ENCODE peak calls at places on chromosome 13, in ten cellular contexts. F is psoas muscle; Q is NAMALWA; C is RWPE1; U is endothelial cell of umbilical vein; A is upper lobe of left lung; J is effector memory CD4-positive, alpha-beta T cell; V is caudate nucleus; I is upper lobe of right lung; T is SK-MEL-5. G is an unnamed sample.

GRCh38 chr13:113794764-113795173 is 35.7 kb downstream of the TMEM255B start:
- DNase-seq in F (no peak), Q (no peak), C (no peak), U (no peak), A (peak), J (no peak), V (no peak), I (peak), T (no peak), G (no peak)

GRCh38 chr13:92272177-92272576 is 873.8 kb downstream of the GPC5 start:
- DNase-seq in F (no peak), Q (no peak), C (no peak), U (no peak), A (no peak), J (no peak), V (no peak), I (no peak), T (no peak), G (no peak)

GRCh38 chr13:109989155-109989554 is 202.8 kb upstream of the IRS2 start:
- DNase-seq in F (no peak), Q (no peak), C (no peak), U (no peak), A (no peak), J (no peak), V (no peak), I (no peak), T (no peak), G (no peak)

GRCh38 chr13:29359181-29359580 is 236.3 kb downstream of the SLC7A1 start:
- DNase-seq in F (no peak), Q (no peak), C (no peak), U (no peak), A (peak), J (no peak), V (no peak), I (no peak), T (no peak), G (no peak)

GRCh38 chr13:29081036-29081435 is 260.9 kb downstream of the MTUS2 start:
- DNase-seq in F (no peak), Q (peak), C (no peak), U (no peak), A (no peak), J (no peak), V (no peak), I (no peak), T (peak), G (no peak)

GRCh38 chr13:110949116-110949515 is 34.2 kb upstream of the ANKRD10 start:
- DNase-seq in F (no peak), Q (no peak), C (no peak), U (no peak), A (peak), J (no peak), V (no peak), I (no peak), T (no peak), G (no peak)

GRCh38 chr13:94236876-94237275 is 242.6 kb downstream of the DCT start:
- DNase-seq in F (no peak), Q (no peak), C (no peak), U (no peak), A (no peak), J (no peak), V (no peak), I (no peak), T (no peak), G (no peak)

GRCh38 chr13:24138911-24139310 is 21.6 kb upstream of the SPATA13 start:
- DNase-seq in F (no peak), Q (no peak), C (no peak), U (no peak), A (no peak), J (no peak), V (no peak), I (no peak), T (no peak), G (no peak)

GRCh38 chr13:112947796-112948195 is 21.2 kb upstream of the MCF2L start:
- DNase-seq in F (no peak), Q (no peak), C (no peak), U (no peak), A (no peak), J (no peak), V (no peak), I (no peak), T (no peak), G (no peak)

GRCh38 chr13:26220575-26220974 is 1.5 kb downstream of the RNF6 start:
- DNase-seq in F (no peak), Q (no peak), C (peak), U (peak), A (no peak), J (no peak), V (no peak), I (no peak), T (peak), G (no peak)

GRCh38 chr13:27425151-27425917 is 915 bp downstream of the GTF3A start:
- DNase-seq in F (no peak), Q (peak), C (no peak), U (no peak), A (no peak), J (no peak), V (no peak), I (no peak), T (no peak), G (no peak)

GRCh38 chr13:44576396-44577235 is 486 bp upstream of the TSC22D1 start:
- DNase-seq in F (peak), Q (no peak), C (peak), U (no peak), A (peak), J (peak), V (no peak), I (peak), T (peak), G (no peak)

GRCh38 chr13:94387047-94387446 is 92.4 kb downstream of the DCT start:
- DNase-seq in F (no peak), Q (no peak), C (no peak), U (no peak), A (no peak), J (no peak), V (no peak), I (no peak), T (no peak), G (no peak)

GRCh38 chr13:107765724-107766436 is 449.5 kb downstream of the LIG4 start:
- DNase-seq in F (no peak), Q (no peak), C (no peak), U (peak), A (no peak), J (no peak), V (no peak), I (no peak), T (no peak), G (no peak)

G was measured in gastrocnemius medialis.